ENCODE peak calls at places on chromosomes 1 and 21, in ten cellular contexts. K is lower lobe of right lung, S is breast epithelium, H is transverse colon, G is suprapubic skin, F is cardiac muscle cell, I is fibroblast of lung, V is OCI-LY7, C is ovary, N is AG04450. P is an unnamed sample.

GRCh38 chr21:14542638-14543037 is 3.5 kb downstream of the SAMSN1 start:
- DNase-seq in G (no peak), F (no peak), H (no peak), S (no peak), C (no peak), V (no peak), K (no peak), I (no peak), N (no peak), P (no peak)

GRCh38 chr1:216422821-216423529 is at the start of gene USH2A:
- DNase-seq in F (peak; percentile 42), H (no peak), N (no peak), G (no peak), K (no peak), I (peak; percentile 4), V (no peak), C (no peak), S (no peak), P (peak; percentile 21)

GRCh38 chr1:44720281-44720680 is 10.7 kb downstream of the RNU5D-1 start:
- DNase-seq in F (no peak), N (no peak), C (no peak), S (no peak), K (no peak), H (no peak), I (no peak), G (no peak), V (no peak), P (no peak)

GRCh38 chr21:30839304-30839703 is 9.7 kb upstream of the KRTAP7-1 start:
- DNase-seq in S (no peak), N (no peak), K (no peak), G (no peak), I (no peak), F (peak; percentile 62), H (peak; percentile 7), V (peak; percentile 7), C (no peak), P (peak; percentile 83)

GRCh38 chr1:8409107-8409506 is 91.2 kb downstream of the SLC45A1 start:
- DNase-seq in G (no peak), I (peak; percentile 69), C (no peak), V (peak; percentile 37), K (no peak), N (no peak), S (no peak), H (peak; percentile 30), F (peak; percentile 67), P (no peak)

GRCh38 chr1:224919508-224919907 is 10.0 kb upstream of the DNAH14 start:
- DNase-seq in S (no peak), K (no peak), F (no peak), I (no peak), V (no peak), H (no peak), N (no peak), G (no peak), C (no peak), P (no peak)

GRCh38 chr1:27525296-27526271 is 35.6 kb upstream of the WASF2 start:
- DNase-seq in F (peak; percentile 96), V (peak; percentile 87), C (peak; percentile 82), S (no peak), N (no peak), G (no peak), K (peak; percentile 81), H (peak; percentile 75), I (no peak), P (peak; percentile 75)

GRCh38 chr1:1622578-1623094 is 7.3 kb downstream of the MIB2 start:
- DNase-seq in S (no peak), V (no peak), N (no peak), C (no peak), G (no peak), K (no peak), F (no peak), H (no peak), I (no peak), P (no peak)

GRCh38 chr1:224851210-224851849 is 78.1 kb upstream of the DNAH14 start:
- DNase-seq in H (peak; percentile 68), C (no peak), S (peak; percentile 61), G (no peak), F (peak; percentile 71), I (peak; percentile 20), V (peak; percentile 71), K (peak; percentile 73), N (no peak), P (peak; percentile 86)

GRCh38 chr1:17564458-17565393 is 25.2 kb downstream of the ARHGEF10L start:
- DNase-seq in G (no peak), H (peak; percentile 70), K (no peak), C (no peak), I (no peak), F (no peak), N (no peak), V (no peak), S (peak; percentile 69), P (no peak)

DNA sequence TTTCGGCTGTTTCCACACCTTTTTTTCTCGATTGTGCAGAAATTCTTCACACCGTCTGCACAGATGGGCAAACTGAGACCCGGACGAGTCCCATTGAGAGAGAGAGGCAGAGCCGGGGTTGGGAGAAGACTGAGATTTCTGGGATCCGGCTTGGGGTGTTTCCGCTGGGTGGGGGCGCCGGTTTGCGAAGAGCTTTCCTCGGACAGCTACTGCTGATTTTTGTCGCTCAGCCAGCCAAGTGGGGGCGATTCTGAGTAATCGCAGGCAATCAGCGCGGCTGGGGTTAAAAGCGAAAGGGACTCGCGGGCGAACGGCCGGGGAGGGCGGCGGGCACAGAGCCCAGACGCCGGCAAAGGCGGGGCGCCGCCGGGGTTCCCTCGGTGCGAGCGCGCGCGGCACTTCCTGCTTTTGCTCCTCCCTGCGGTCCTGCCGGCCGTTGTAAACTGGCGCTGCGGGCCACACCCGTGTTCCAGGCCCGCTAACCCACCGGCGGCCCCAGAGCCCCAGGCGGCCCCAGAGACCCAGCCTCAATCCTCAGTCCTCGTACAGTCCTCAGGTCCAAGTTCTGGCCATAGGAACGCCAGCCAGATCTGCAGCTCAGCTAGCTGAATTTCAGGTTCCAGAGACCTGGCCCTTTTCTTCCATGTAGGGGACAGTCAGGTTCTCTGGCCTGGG is 32.4 kb upstream of the JUN start:
- DNase-seq in K (peak; percentile 97), V (peak; percentile 84), F (peak; percentile 84), I (peak; percentile 91), N (peak; percentile 70), G (peak; percentile 92), S (peak; percentile 88), H (peak; percentile 96), C (peak; percentile 91), P (peak; percentile 92)
- TF ChIP-seq CTCF in K (peak; percentile 17), V (peak; percentile 42), F (no peak), I (no peak), N (peak; percentile 12), G (no peak), S (no peak), H (no peak), C (no peak), P (no peak)

DNA sequence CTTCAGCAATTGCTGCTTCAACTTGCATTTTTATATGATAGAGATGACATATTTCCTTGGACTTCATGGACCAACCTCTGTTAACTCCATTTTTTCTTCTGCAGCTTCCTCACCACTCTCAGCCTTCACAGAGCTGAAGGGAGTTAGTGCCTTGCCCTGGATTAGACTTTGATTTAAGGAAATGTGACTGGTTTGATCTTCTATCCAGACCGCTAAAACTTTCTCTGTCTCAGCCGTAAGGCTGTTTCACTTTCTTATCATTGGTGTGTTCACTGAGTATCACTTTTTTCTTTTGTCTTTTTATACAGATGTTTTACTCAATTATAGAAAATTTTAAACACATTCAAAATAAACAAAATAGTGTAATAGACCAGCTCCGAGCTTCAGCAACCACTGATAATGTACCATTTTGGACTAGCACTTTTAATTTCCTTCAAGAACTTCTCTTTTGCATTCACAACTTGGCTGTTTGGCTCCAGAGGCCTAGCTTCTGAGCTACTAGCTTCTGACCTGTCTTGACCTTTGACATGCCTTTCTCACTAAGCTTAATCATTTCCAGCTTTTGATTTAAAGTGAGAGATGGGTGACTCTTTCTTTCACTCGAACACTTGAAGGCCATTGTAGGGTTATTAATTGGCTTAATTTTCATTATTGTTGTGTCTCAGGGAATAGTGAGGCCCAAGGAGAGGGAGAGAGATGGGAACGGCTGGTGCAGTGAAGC is 9.3 kb downstream of the NEK7 start:
- DNase-seq in H (no peak), I (no peak), S (no peak), N (no peak), F (no peak), G (no peak), K (no peak), V (no peak), C (no peak), P (no peak)
- H3K4me3 ChIP-seq in H (no peak overlapping the region), I (no peak overlapping the region), S (no peak overlapping the region), N (no peak overlapping the region), F (no peak overlapping the region), G (no peak overlapping the region), K (no peak overlapping the region), V (peak overlapping the region; percentile 34), C (no peak overlapping the region), P (no peak overlapping the region)

GRCh38 chr1:6923012-6923805 is 138.0 kb downstream of the CAMTA1 start:
- DNase-seq in S (no peak), F (no peak), V (no peak), N (no peak), H (no peak), K (no peak), G (no peak), C (no peak), I (no peak), P (no peak)

GRCh38 chr1:6923955-6924890 is 139.0 kb downstream of the CAMTA1 start:
- DNase-seq in I (no peak), K (no peak), C (no peak), S (no peak), V (no peak), G (no peak), F (no peak), H (no peak), N (no peak), P (no peak)

GRCh38 chr1:6927626-6928025 is 142.4 kb downstream of the CAMTA1 start:
- DNase-seq in F (no peak), G (no peak), N (no peak), H (no peak), C (no peak), K (no peak), S (no peak), I (no peak), V (no peak), P (no peak)

GRCh38 chr1:6922096-6922931 is 137.1 kb downstream of the CAMTA1 start:
- DNase-seq in S (no peak), G (no peak), V (no peak), F (no peak), C (peak; percentile 59), H (peak; percentile 34), K (no peak), I (peak; percentile 91), N (no peak), P (peak; percentile 97)

GRCh38 chr1:6924891-6925290 is 139.6 kb downstream of the CAMTA1 start:
- DNase-seq in S (no peak), I (no peak), F (peak; percentile 65), G (no peak), C (no peak), H (no peak), K (no peak), V (no peak), N (no peak), P (no peak)
- H3K27ac ChIP-seq in S (peak overlapping the region; percentile 14), I (no peak overlapping the region), F (peak overlapping the region; percentile 66), G (no peak overlapping the region), C (no peak overlapping the region), H (no peak overlapping the region), K (no peak overlapping the region), V (no peak overlapping the region), N (no peak overlapping the region), P (peak overlapping the region; percentile 75)

DNA sequence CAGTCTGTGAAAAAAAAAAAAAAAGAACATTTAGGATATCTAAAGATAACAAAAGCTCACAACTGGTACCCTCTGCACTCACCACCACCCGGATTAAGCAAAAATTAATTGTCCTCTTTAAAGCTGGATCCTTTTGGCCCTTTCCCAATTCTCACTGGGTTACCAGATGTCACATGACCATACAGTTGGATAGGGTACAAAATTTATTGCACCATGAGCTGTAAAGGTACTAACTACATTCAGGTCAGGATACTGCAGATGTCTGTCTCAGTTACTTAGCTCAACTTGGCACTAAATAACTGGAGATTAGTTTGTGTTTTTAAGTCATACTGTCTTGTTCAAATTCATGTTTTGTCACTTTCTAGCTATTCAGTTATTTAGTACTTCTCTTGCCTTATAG is 96.3 kb downstream of the GPATCH2 start:
- DNase-seq in F (no peak), I (peak; percentile 9), H (no peak), N (no peak), K (no peak), C (no peak), V (no peak), G (no peak), S (no peak), P (no peak)
- TF ChIP-seq CTCF in F (no peak), I (no peak), H (no peak), N (no peak), K (no peak), C (no peak), V (no peak), G (no peak), S (no peak), P (no peak)